ENCODE peak calls at places on chromosomes 11 and 22, in six cellular contexts. I is H1, Y is neuronal stem cell, P is IMR-90, Q is mesenchymal stem cell, S is mesendoderm. V is an unnamed sample.
A peak's percentile ranks its signal among the peaks of the same experiment; 100 is the strongest.

GRCh38 chr11:31106963-31107576 is 262.5 kb downstream of the DCDC1 start:
- DNase-seq in Q (peak; percentile 25), P (peak; percentile 7), Y (peak; percentile 78), I (peak; percentile 88), S (peak; percentile 76), V (peak; percentile 53)

GRCh38 chr11:44120169-44120568 is 24.7 kb downstream of the EXT2 start:
- DNase-seq in S (peak; percentile 21), Q (no peak), Y (no peak), P (no peak), I (no peak), V (peak; percentile 55)

GRCh38 chr22:47095395-47096122 is 333.1 kb downstream of the TBC1D22A start:
- DNase-seq in Y (no peak), P (peak; percentile 32), I (no peak), Q (no peak), S (no peak), V (no peak)

GRCh38 chr22:24751518-24751917 is 23.0 kb downstream of the PIWIL3 start:
- DNase-seq in Y (no peak), I (no peak), P (no peak), S (no peak), Q (no peak), V (no peak)

GRCh38 chr11:10872097-10872496 is 14.2 kb upstream of the ZBED5 start:
- DNase-seq in I (no peak), Q (no peak), S (no peak), P (no peak), Y (no peak), V (no peak)

GRCh38 chr11:63663809-63664208 is 7.4 kb downstream of the ATL3 start:
- DNase-seq in I (no peak), P (peak; percentile 80), Y (no peak), S (no peak), Q (peak; percentile 55), V (no peak)

GRCh38 chr11:75615709-75616108 is 53.1 kb downstream of the MAP6 start:
- DNase-seq in S (no peak), Q (no peak), P (no peak), Y (no peak), I (no peak), V (no peak)

GRCh38 chr11:20049231-20049630 is 111.0 kb downstream of the DBX1 start:
- DNase-seq in P (no peak), Q (no peak), S (no peak), I (no peak), Y (no peak), V (no peak)

GRCh38 chr22:24583221-24583971 is 9.5 kb downstream of the LRRC75B start:
- DNase-seq in I (no peak), P (peak; percentile 15), S (no peak), Y (no peak), Q (no peak), V (no peak)

GRCh38 chr11:47433991-47434786 is 8.0 kb upstream of the PSMC3 start:
- DNase-seq in S (no peak), Q (no peak), I (no peak), Y (no peak), P (peak; percentile 70), V (no peak)

GRCh38 chr11:74474316-74474715 is 7.0 kb upstream of the KCNE3 start:
- DNase-seq in P (no peak), Q (no peak), Y (no peak), I (no peak), S (no peak), V (no peak)

GRCh38 chr11:83002047-83002446 is 69.7 kb downstream of the RAB30 start:
- DNase-seq in Y (no peak), P (no peak), I (no peak), S (peak; percentile 27), Q (no peak), V (peak; percentile 48)

GRCh38 chr22:35609261-35609660 is 7.9 kb downstream of the MB start:
- DNase-seq in P (no peak), I (no peak), Q (no peak), S (no peak), Y (no peak), V (no peak)

GRCh38 chr22:36029406-36029755 is 757 bp upstream of the RBFOX2 start:
- DNase-seq in Y (no peak), I (no peak), S (no peak), Q (no peak), P (peak; percentile 38), V (peak; percentile 52)

GRCh38 chr11:102384419-102385052 is 37.5 kb downstream of the BIRC2 start:
- DNase-seq in Q (no peak), Y (no peak), S (no peak), P (no peak), I (no peak), V (no peak)

GRCh38 chr11:119175493-119176077 is 7.1 kb downstream of the NLRX1 start:
- DNase-seq in Q (peak; percentile 50), Y (no peak), S (peak; percentile 33), I (no peak), P (peak; percentile 58), V (no peak)

GRCh38 chr22:32880906-32881596 is 79.5 kb downstream of the TIMP3 start:
- DNase-seq in S (peak; percentile 81), Y (no peak), I (no peak), Q (peak; percentile 82), P (peak; percentile 73), V (no peak)

GRCh38 chr22:41425704-41426365 is 20.8 kb downstream of the TOB2 start:
- DNase-seq in I (no peak), S (no peak), Q (no peak), P (no peak), Y (no peak), V (no peak)

GRCh38 chr11:95081412-95081811 is 8.2 kb upstream of the ENDOD1 start:
- DNase-seq in I (no peak), S (peak; percentile 54), Y (no peak), P (no peak), Q (peak; percentile 20), V (no peak)

GRCh38 chr11:66106786-66107599 is 36.9 kb downstream of the PACS1 start:
- DNase-seq in S (peak; percentile 60), I (no peak), Q (no peak), P (no peak), Y (no peak), V (peak; percentile 55)

GRCh38 chr11:102546427-102546826 is 15.9 kb upstream of the MMP7 start:
- DNase-seq in Q (no peak), I (no peak), P (no peak), S (no peak), Y (no peak), V (no peak)

GRCh38 chr11:65851811-65852507 is 6.0 kb downstream of the CFL1 start:
- DNase-seq in P (no peak), I (no peak), Y (no peak), Q (no peak), S (peak; percentile 5), V (no peak)

GRCh38 chr11:18713646-18714442 is 12.1 kb downstream of the IGSF22 start:
- DNase-seq in Y (no peak), I (no peak), Q (no peak), P (no peak), S (no peak), V (no peak)

DNA sequence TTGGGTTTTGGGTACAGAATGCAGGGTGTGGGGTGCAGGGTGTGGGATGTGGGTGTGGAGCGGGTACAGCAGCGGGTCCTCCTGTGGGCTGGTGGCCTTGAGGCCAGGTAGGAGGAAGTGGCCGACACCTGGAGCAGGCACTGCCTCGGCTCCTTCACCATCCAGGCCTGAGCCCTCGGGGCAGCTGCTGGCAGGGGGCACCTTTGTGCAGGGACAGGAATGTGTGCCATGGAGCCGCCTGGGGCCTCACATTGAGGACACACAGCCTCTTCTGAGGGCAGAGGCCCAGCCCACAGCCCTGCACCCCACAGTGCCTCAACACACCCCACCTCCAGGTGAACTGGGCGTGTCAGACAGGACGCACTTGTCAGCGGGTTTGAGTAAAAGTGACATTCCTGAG is 984.0 kb downstream of the BRD1 start:
- DNase-seq in P (no peak), S (peak; percentile 40), Y (no peak), I (peak; percentile 40), Q (no peak), V (no peak)
- H3K18ac ChIP-seq in P (no peak overlapping the region), S (no peak overlapping the region), Y (peak overlapping the region; percentile 24), I (no peak overlapping the region), Q (no peak overlapping the region), V (no peak overlapping the region)

DNA sequence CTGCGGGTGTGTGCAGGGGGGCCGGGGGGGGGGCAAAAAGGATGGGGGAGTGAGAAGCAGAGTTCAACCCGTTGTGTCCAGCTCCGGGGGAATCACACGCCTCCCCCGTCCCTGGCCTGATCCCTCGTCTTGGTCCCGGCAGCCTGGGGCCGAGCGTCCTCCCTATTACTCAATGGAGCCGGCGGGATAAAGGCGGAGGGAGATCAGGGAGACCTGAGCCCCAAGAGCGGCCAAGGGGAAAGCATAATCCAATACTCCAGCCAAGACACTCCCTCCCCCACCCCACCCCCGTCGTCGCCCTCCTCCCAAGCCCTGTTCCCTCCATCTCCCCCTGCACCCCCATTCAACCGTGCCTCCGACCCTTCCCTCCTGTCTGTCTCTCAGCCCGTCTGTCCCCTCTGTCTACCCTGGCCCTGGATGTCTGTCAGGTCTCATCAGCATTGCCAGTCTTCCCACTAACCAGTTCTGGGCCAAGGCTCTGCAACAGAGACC is 2.6 kb downstream of the PHOX2A start:
- DNase-seq in Q (no peak), Y (no peak), I (peak; percentile 53), S (no peak), P (no peak), V (no peak)
- H3K36me3 ChIP-seq in Q (peaks cover 22% of the 10 kb centered on the region), Y (peaks cover 26% of the 10 kb centered on the region), I (peaks cover 9% of the 10 kb centered on the region), S (no peaks in the 10 kb centered on the region), P (peaks cover 18% of the 10 kb centered on the region), V (peaks cover 19% of the 10 kb centered on the region)

GRCh38 chr11:89489930-89490329 is 1.2 kb downstream of the NOX4 start:
- DNase-seq in I (no peak), S (no peak), Y (no peak), P (peak; percentile 76), Q (peak; percentile 17), V (no peak)
- H3K4me2 ChIP-seq in I (peak overlapping the region; percentile 73), S (no peak overlapping the region), Y (no peak overlapping the region), P (peak overlapping the region; percentile 87), Q (peak overlapping the region; percentile 86), V (peak overlapping the region; percentile 63)

GRCh38 chr11:637333-637592 is 194 bp downstream of the DRD4 start:
- DNase-seq in Q (no peak), I (no peak), S (no peak), P (no peak), Y (no peak), V (no peak)

GRCh38 chr11:637593-638507 is 781 bp downstream of the DRD4 start:
- DNase-seq in Y (peak; percentile 48), Q (peak; percentile 30), I (peak; percentile 70), P (no peak), S (no peak), V (no peak)

GRCh38 chr11:638616-639323 is 1.7 kb downstream of the DRD4 start:
- DNase-seq in P (no peak), Y (peak; percentile 74), I (peak; percentile 63), S (peak; percentile 69), Q (peak; percentile 62), V (no peak)

GRCh38 chr11:640021-640706 is 3.1 kb downstream of the DRD4 start:
- DNase-seq in P (no peak), Q (no peak), Y (no peak), I (peak; percentile 63), S (no peak), V (no peak)

DNA sequence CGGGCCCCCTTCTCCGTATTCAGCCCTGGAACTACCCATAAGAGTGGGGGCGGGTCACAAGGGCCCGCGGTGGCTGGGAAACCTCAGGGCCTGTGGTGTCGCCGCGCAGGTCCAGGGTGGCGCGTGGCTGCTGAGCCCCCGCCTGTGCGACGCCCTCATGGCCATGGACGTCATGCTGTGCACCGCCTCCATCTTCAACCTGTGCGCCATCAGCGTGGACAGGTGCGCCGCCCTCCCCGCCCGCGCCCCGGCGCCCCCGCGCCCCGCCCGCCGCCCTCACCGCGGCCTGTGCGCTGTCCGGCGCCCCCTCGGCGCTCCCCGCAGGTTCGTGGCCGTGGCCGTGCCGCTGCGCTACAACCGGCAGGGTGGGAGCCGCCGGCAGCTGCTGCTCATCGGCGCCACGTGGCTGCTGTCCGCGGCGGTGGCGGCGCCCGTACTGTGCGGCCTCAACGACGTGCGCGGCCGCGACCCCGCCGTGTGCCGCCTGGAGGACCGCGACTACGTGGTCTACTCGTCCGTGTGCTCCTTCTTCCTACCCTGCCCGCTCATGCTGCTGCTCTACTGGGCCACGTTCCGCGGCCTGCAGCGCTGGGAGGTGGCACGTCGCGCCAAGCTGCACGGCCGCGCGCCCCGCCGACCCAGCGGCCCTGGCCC is 2.4 kb downstream of the DRD4 start:
- DNase-seq in P (no peak), S (no peak), Y (no peak), I (no peak), Q (no peak), V (no peak)
- H3K18ac ChIP-seq in P (no peak overlapping the region), S (no peak overlapping the region), Y (peak overlapping the region; percentile 100), I (peak overlapping the region; percentile 97), Q (no peak overlapping the region), V (no peak overlapping the region)